ENCODE peak calls at places on chromosome 19, in seven cellular contexts. One of them, this sample, is unnamed.

GRCh38 chr19:31535691-31536460 is 186.6 kb upstream of the TSHZ3 start:
- DNase-seq in PC-9: no peak
- DNase-seq in effector CD4-positive, alpha-beta T cell: no peak
- DNase-seq in fibroblast of the conjunctiva: no peak
- DNase-seq in HL-60: no peak
- DNase-seq in AG09309: no peak
- DNase-seq in stimulated activated naive CD8-positive, alpha-beta T cell treated with anti-CD3 and anti-CD28 coated beads, Interleukin-15, Interleukin-2, amounts not matched to agents 100 U/mL and 50 U/mL, for 24 hours: no peak
- DNase-seq in this sample: no peak

GRCh38 chr19:8028951-8029491 is 23.5 kb upstream of the CCL25 start:
- DNase-seq in effector CD4-positive, alpha-beta T cell: no peak
- DNase-seq in AG09309: no peak
- DNase-seq in fibroblast of the conjunctiva: no peak
- DNase-seq in stimulated activated naive CD8-positive, alpha-beta T cell treated with anti-CD3 and anti-CD28 coated beads, Interleukin-15, Interleukin-2, amounts not matched to agents 100 U/mL and 50 U/mL, for 24 hours: no peak
- DNase-seq in PC-9: no peak
- DNase-seq in HL-60: no peak
- DNase-seq in this sample: no peak

GRCh38 chr19:17448190-17448967 is at the start of gene TMEM221:
- DNase-seq in fibroblast of the conjunctiva: no peak
- DNase-seq in AG09309: no peak
- DNase-seq in effector CD4-positive, alpha-beta T cell: peak
- DNase-seq in stimulated activated naive CD8-positive, alpha-beta T cell treated with anti-CD3 and anti-CD28 coated beads, Interleukin-15, Interleukin-2, amounts not matched to agents 100 U/mL and 50 U/mL, for 24 hours: peak
- DNase-seq in PC-9: no peak
- DNase-seq in HL-60: peak
- DNase-seq in this sample: peak

GRCh38 chr19:42396248-42396541 is 6.1 kb upstream of the CNFN start:
- DNase-seq in fibroblast of the conjunctiva: no peak
- DNase-seq in stimulated activated naive CD8-positive, alpha-beta T cell treated with anti-CD3 and anti-CD28 coated beads, Interleukin-15, Interleukin-2, amounts not matched to agents 100 U/mL and 50 U/mL, for 24 hours: no peak
- DNase-seq in AG09309: no peak
- DNase-seq in HL-60: peak
- DNase-seq in PC-9: no peak
- DNase-seq in effector CD4-positive, alpha-beta T cell: no peak
- DNase-seq in this sample: no peak

GRCh38 chr19:18432275-18433038 is 5.5 kb downstream of the ISYNA1 start:
- DNase-seq in effector CD4-positive, alpha-beta T cell: no peak
- DNase-seq in fibroblast of the conjunctiva: no peak
- DNase-seq in stimulated activated naive CD8-positive, alpha-beta T cell treated with anti-CD3 and anti-CD28 coated beads, Interleukin-15, Interleukin-2, amounts not matched to agents 100 U/mL and 50 U/mL, for 24 hours: no peak
- DNase-seq in AG09309: no peak
- DNase-seq in HL-60: no peak
- DNase-seq in PC-9: no peak
- DNase-seq in this sample: no peak

GRCh38 chr19:48499352-48500090 is 12.1 kb downstream of the LMTK3 start:
- DNase-seq in stimulated activated naive CD8-positive, alpha-beta T cell treated with anti-CD3 and anti-CD28 coated beads, Interleukin-15, Interleukin-2, amounts not matched to agents 100 U/mL and 50 U/mL, for 24 hours: no peak
- DNase-seq in AG09309: no peak
- DNase-seq in HL-60: no peak
- DNase-seq in PC-9: no peak
- DNase-seq in effector CD4-positive, alpha-beta T cell: no peak
- DNase-seq in fibroblast of the conjunctiva: no peak
- DNase-seq in this sample: no peak

GRCh38 chr19:7909471-7910067 is 5.1 kb upstream of the TGFBR3L start:
- DNase-seq in fibroblast of the conjunctiva: no peak
- DNase-seq in AG09309: no peak
- DNase-seq in PC-9: no peak
- DNase-seq in HL-60: no peak
- DNase-seq in effector CD4-positive, alpha-beta T cell: no peak
- DNase-seq in stimulated activated naive CD8-positive, alpha-beta T cell treated with anti-CD3 and anti-CD28 coated beads, Interleukin-15, Interleukin-2, amounts not matched to agents 100 U/mL and 50 U/mL, for 24 hours: no peak
- DNase-seq in this sample: no peak

GRCh38 chr19:48170817-48171347 is 402 bp downstream of the ZSWIM9 start:
- DNase-seq in PC-9: no peak
- DNase-seq in stimulated activated naive CD8-positive, alpha-beta T cell treated with anti-CD3 and anti-CD28 coated beads, Interleukin-15, Interleukin-2, amounts not matched to agents 100 U/mL and 50 U/mL, for 24 hours: peak
- DNase-seq in AG09309: no peak
- DNase-seq in fibroblast of the conjunctiva: no peak
- DNase-seq in effector CD4-positive, alpha-beta T cell: no peak
- DNase-seq in HL-60: no peak
- DNase-seq in this sample: no peak